ENCODE peak calls at places on chromosome 6, in four cellular contexts. F is skeletal muscle cell, G is BJ, W is NCI-H1417 treated with DMSO at 0.1 percent for 48 hours. T is an unnamed sample.

GRCh38 chr6:40754481-40755045 is 167.4 kb upstream of the LRFN2 start:
- DNase-seq in G (no peak), W (no peak), F (no peak), T (no peak)

GRCh38 chr6:12873706-12874105 is 157.1 kb downstream of the PHACTR1 start:
- DNase-seq in F (peak), G (no peak), W (no peak), T (no peak)

GRCh38 chr6:113595921-113596376 is 261.2 kb upstream of the MARCKS start:
- DNase-seq in F (peak), G (peak), W (no peak), T (no peak)

GRCh38 chr6:80382796-80383195 is 276.3 kb downstream of the BCKDHB start:
- DNase-seq in G (no peak), F (peak), W (no peak), T (peak)

GRCh38 chr6:116580198-116580597 is 8.9 kb downstream of the RWDD1 start:
- DNase-seq in G (peak), W (no peak), F (no peak), T (no peak)

GRCh38 chr6:48471326-48471725 is 360.3 kb upstream of the PTCHD4 start:
- DNase-seq in F (no peak), G (no peak), W (no peak), T (no peak)

GRCh38 chr6:30689985-30690384 is 799 bp downstream of the NRM start:
- DNase-seq in G (no peak), W (no peak), F (no peak), T (no peak)

GRCh38 chr6:111061493-111061892 is 25.8 kb upstream of the SLC16A10 start:
- DNase-seq in G (no peak), W (no peak), F (peak), T (no peak)

GRCh38 chr6:41935685-41936072 is 5.9 kb downstream of the CCND3 start:
- DNase-seq in W (no peak), F (no peak), G (no peak), T (no peak)

GRCh38 chr6:68575765-68576439 is 59.2 kb upstream of the ADGRB3 start:
- DNase-seq in W (peak), F (no peak), G (no peak), T (no peak)

GRCh38 chr6:135922170-135922569 is 70.7 kb downstream of the PDE7B start:
- DNase-seq in G (peak), F (peak), W (no peak), T (peak)

GRCh38 chr6:14313220-14313619 is 195.6 kb downstream of the CD83 start:
- DNase-seq in W (no peak), F (no peak), G (no peak), T (no peak)

GRCh38 chr6:167786859-167787675 is 39.6 kb upstream of the AFDN start:
- DNase-seq in F (no peak), W (no peak), G (no peak), T (no peak)

GRCh38 chr6:106802141-106802540 is 172.4 kb downstream of the CD24 start:
- DNase-seq in G (no peak), W (no peak), F (no peak), T (no peak)

GRCh38 chr6:155187096-155187495 is 76.7 kb upstream of the CLDN20 start:
- DNase-seq in W (no peak), F (no peak), G (no peak), T (no peak)

GRCh38 chr6:125994659-125995488 is 8.5 kb downstream of the TRMT11 start:
- DNase-seq in W (no peak), G (no peak), F (no peak), T (no peak)

GRCh38 chr6:131758920-131759319 is 48.1 kb upstream of the CTAGE9 start:
- DNase-seq in F (no peak), W (no peak), G (no peak), T (no peak)

T was measured in HFF-Myc.